ENCODE peak calls at places on chromosomes 5 and 9, in five cellular contexts. P, U, N, A and Q are unnamed samples.

GRCh38 chr5:134492568-134492967 is 32.9 kb upstream of the JADE2 start:
- DNase-seq in P (no peak), U (no peak), N (no peak), A (no peak), Q (no peak)

GRCh38 chr5:5330723-5331530 is 91.5 kb upstream of the ICE1 start:
- DNase-seq in P (no peak), U (no peak), N (peak; percentile 18), A (no peak), Q (no peak)

GRCh38 chr5:109105631-109106267 is 304.0 kb downstream of the PJA2 start:
- DNase-seq in P (no peak), U (no peak), N (no peak), A (peak; percentile 90), Q (no peak)

GRCh38 chr9:116202219-116202912 is 48.8 kb downstream of the PAPPA start:
- DNase-seq in P (no peak), U (no peak), N (no peak), A (no peak), Q (no peak)

GRCh38 chr9:21402387-21403247 is 6.3 kb upstream of the IFNA8 start:
- DNase-seq in P (no peak), U (no peak), N (no peak), A (no peak), Q (no peak)

GRCh38 chr5:58085800-58086199 is 374.1 kb downstream of the PLK2 start:
- DNase-seq in P (no peak), U (peak; percentile 20), N (peak; percentile 28), A (peak; percentile 45), Q (no peak)

GRCh38 chr5:178625679-178626483 is 969 bp downstream of the CLK4 start:
- DNase-seq in P (no peak), U (no peak), N (peak; percentile 6), A (no peak), Q (no peak)

GRCh38 chr5:6745706-6746217 is 32.5 kb downstream of the TENT4A start:
- DNase-seq in P (no peak), U (no peak), N (peak; percentile 57), A (peak; percentile 64), Q (no peak)

GRCh38 chr5:66582499-66582898 is 13.7 kb upstream of the MAST4 start:
- DNase-seq in P (no peak), U (no peak), N (no peak), A (no peak), Q (no peak)

GRCh38 chr5:72256536-72256935 is 63.5 kb downstream of the MRPS27 start:
- DNase-seq in P (no peak), U (no peak), N (no peak), A (peak; percentile 27), Q (no peak)

GRCh38 chr5:114839360-114839759 is 330.3 kb downstream of the TRIM36 start:
- DNase-seq in P (no peak), U (no peak), N (no peak), A (no peak), Q (no peak)

GRCh38 chr5:164487939-164488338 is 982.5 kb downstream of the MAT2B start:
- DNase-seq in P (no peak), U (no peak), N (no peak), A (no peak), Q (no peak)